ENCODE peak calls at places on chromosome 17, in seven cellular contexts. One of them, this sample, is unnamed.
A peak's percentile ranks its signal among the peaks of the same experiment; 100 is the strongest.

GRCh38 chr17:64477849-64478248 is 19.0 kb downstream of the POLG2 start:
- DNase-seq in heart right ventricle: no peak
- DNase-seq in Peyer's patch: no peak
- DNase-seq in C1 segment of cervical spinal cord: no peak
- DNase-seq in CD8-positive, alpha-beta memory T cell: no peak
- DNase-seq in right atrium auricular region: no peak
- DNase-seq in mesothelial cell of epicardium: no peak
- DNase-seq in this sample: no peak

GRCh38 chr17:49570540-49571242 is 5.0 kb upstream of the NXPH3 start:
- DNase-seq in C1 segment of cervical spinal cord: no peak
- DNase-seq in mesothelial cell of epicardium: no peak
- DNase-seq in Peyer's patch: no peak
- DNase-seq in heart right ventricle: no peak
- DNase-seq in CD8-positive, alpha-beta memory T cell: no peak
- DNase-seq in right atrium auricular region: no peak
- DNase-seq in this sample: no peak

GRCh38 chr17:48074322-48075054 is 26.3 kb downstream of the NFE2L1 start:
- DNase-seq in CD8-positive, alpha-beta memory T cell: peak; percentile 67
- DNase-seq in heart right ventricle: peak; percentile 84
- DNase-seq in mesothelial cell of epicardium: no peak
- DNase-seq in right atrium auricular region: peak; percentile 91
- DNase-seq in Peyer's patch: peak; percentile 94
- DNase-seq in C1 segment of cervical spinal cord: no peak
- DNase-seq in this sample: peak; percentile 76

GRCh38 chr17:63785556-63785955 is 11.6 kb downstream of the DDX42 start:
- DNase-seq in C1 segment of cervical spinal cord: no peak
- DNase-seq in right atrium auricular region: no peak
- DNase-seq in CD8-positive, alpha-beta memory T cell: no peak
- DNase-seq in Peyer's patch: no peak
- DNase-seq in heart right ventricle: no peak
- DNase-seq in mesothelial cell of epicardium: no peak
- DNase-seq in this sample: no peak

GRCh38 chr17:17140590-17140980 is 65.5 kb downstream of the PLD6 start:
- DNase-seq in right atrium auricular region: no peak
- DNase-seq in C1 segment of cervical spinal cord: no peak
- DNase-seq in mesothelial cell of epicardium: no peak
- DNase-seq in Peyer's patch: no peak
- DNase-seq in CD8-positive, alpha-beta memory T cell: no peak
- DNase-seq in heart right ventricle: no peak
- DNase-seq in this sample: no peak

GRCh38 chr17:74433421-74434121 is 1.7 kb downstream of the GPRC5C start:
- DNase-seq in Peyer's patch: no peak
- DNase-seq in CD8-positive, alpha-beta memory T cell: no peak
- DNase-seq in mesothelial cell of epicardium: no peak
- DNase-seq in C1 segment of cervical spinal cord: no peak
- DNase-seq in heart right ventricle: no peak
- DNase-seq in right atrium auricular region: no peak
- DNase-seq in this sample: no peak

GRCh38 chr17:15738066-15738465 is 6.0 kb downstream of the TBC1D26 start:
- DNase-seq in C1 segment of cervical spinal cord: no peak
- DNase-seq in CD8-positive, alpha-beta memory T cell: no peak
- DNase-seq in Peyer's patch: no peak
- DNase-seq in heart right ventricle: no peak
- DNase-seq in right atrium auricular region: no peak
- DNase-seq in mesothelial cell of epicardium: no peak
- DNase-seq in this sample: no peak

GRCh38 chr17:62994931-62995330 is 28.9 kb downstream of the TANC2 start:
- DNase-seq in right atrium auricular region: no peak
- DNase-seq in Peyer's patch: no peak
- DNase-seq in mesothelial cell of epicardium: no peak
- DNase-seq in C1 segment of cervical spinal cord: no peak
- DNase-seq in CD8-positive, alpha-beta memory T cell: no peak
- DNase-seq in heart right ventricle: no peak
- DNase-seq in this sample: no peak

GRCh38 chr17:2054262-2054739 is 602 bp upstream of the HIC1 start:
- DNase-seq in Peyer's patch: peak; percentile 61
- DNase-seq in C1 segment of cervical spinal cord: no peak
- DNase-seq in right atrium auricular region: no peak
- DNase-seq in CD8-positive, alpha-beta memory T cell: no peak
- DNase-seq in mesothelial cell of epicardium: no peak
- DNase-seq in heart right ventricle: no peak
- DNase-seq in this sample: no peak

GRCh38 chr17:8004899-8005298 is 2.5 kb downstream of the GUCY2D start:
- DNase-seq in CD8-positive, alpha-beta memory T cell: no peak
- DNase-seq in Peyer's patch: no peak
- DNase-seq in mesothelial cell of epicardium: no peak
- DNase-seq in C1 segment of cervical spinal cord: no peak
- DNase-seq in right atrium auricular region: no peak
- DNase-seq in heart right ventricle: no peak
- DNase-seq in this sample: no peak

GRCh38 chr17:40479754-40480480 is 21.5 kb downstream of the TNS4 start:
- DNase-seq in CD8-positive, alpha-beta memory T cell: no peak
- DNase-seq in heart right ventricle: no peak
- DNase-seq in Peyer's patch: no peak
- DNase-seq in right atrium auricular region: no peak
- DNase-seq in mesothelial cell of epicardium: no peak
- DNase-seq in C1 segment of cervical spinal cord: no peak
- DNase-seq in this sample: no peak

GRCh38 chr17:18217412-18218015 is 7.9 kb upstream of the LLGL1 start:
- DNase-seq in Peyer's patch: peak; percentile 93
- DNase-seq in C1 segment of cervical spinal cord: no peak
- DNase-seq in right atrium auricular region: peak; percentile 81
- DNase-seq in heart right ventricle: peak; percentile 73
- DNase-seq in mesothelial cell of epicardium: peak; percentile 49
- DNase-seq in CD8-positive, alpha-beta memory T cell: peak; percentile 57
- DNase-seq in this sample: peak; percentile 68

GRCh38 chr17:31672161-31672819 is 186.8 kb downstream of the COPRS start:
- DNase-seq in CD8-positive, alpha-beta memory T cell: no peak
- DNase-seq in mesothelial cell of epicardium: no peak
- DNase-seq in C1 segment of cervical spinal cord: no peak
- DNase-seq in right atrium auricular region: no peak
- DNase-seq in heart right ventricle: no peak
- DNase-seq in Peyer's patch: no peak
- DNase-seq in this sample: no peak

GRCh38 chr17:28394717-28395116 is 11.3 kb downstream of the SLC46A1 start:
- DNase-seq in C1 segment of cervical spinal cord: no peak
- DNase-seq in mesothelial cell of epicardium: no peak
- DNase-seq in right atrium auricular region: no peak
- DNase-seq in Peyer's patch: no peak
- DNase-seq in heart right ventricle: no peak
- DNase-seq in CD8-positive, alpha-beta memory T cell: no peak
- DNase-seq in this sample: no peak

GRCh38 chr17:9002236-9002609 is 19.1 kb upstream of the NTN1 start:
- DNase-seq in C1 segment of cervical spinal cord: no peak
- DNase-seq in CD8-positive, alpha-beta memory T cell: no peak
- DNase-seq in mesothelial cell of epicardium: no peak
- DNase-seq in right atrium auricular region: no peak
- DNase-seq in Peyer's patch: no peak
- DNase-seq in heart right ventricle: no peak
- DNase-seq in this sample: no peak

GRCh38 chr17:69961488-69962145 is 113.4 kb upstream of the KCNJ16 start:
- DNase-seq in Peyer's patch: no peak
- DNase-seq in heart right ventricle: peak; percentile 16
- DNase-seq in CD8-positive, alpha-beta memory T cell: no peak
- DNase-seq in right atrium auricular region: no peak
- DNase-seq in mesothelial cell of epicardium: no peak
- DNase-seq in C1 segment of cervical spinal cord: no peak
- DNase-seq in this sample: peak; percentile 19

GRCh38 chr17:10349403-10349802 is 23.4 kb downstream of the MYH13 start:
- DNase-seq in right atrium auricular region: no peak
- DNase-seq in Peyer's patch: no peak
- DNase-seq in C1 segment of cervical spinal cord: no peak
- DNase-seq in CD8-positive, alpha-beta memory T cell: no peak
- DNase-seq in heart right ventricle: no peak
- DNase-seq in mesothelial cell of epicardium: no peak
- DNase-seq in this sample: no peak

GRCh38 chr17:5560361-5560988 is 23.8 kb downstream of the NLRP1 start:
- DNase-seq in C1 segment of cervical spinal cord: no peak
- DNase-seq in Peyer's patch: no peak
- DNase-seq in heart right ventricle: no peak
- DNase-seq in mesothelial cell of epicardium: no peak
- DNase-seq in CD8-positive, alpha-beta memory T cell: no peak
- DNase-seq in right atrium auricular region: no peak
- DNase-seq in this sample: no peak

GRCh38 chr17:28199115-28199514 is 119.9 kb upstream of the TMEM97 start:
- DNase-seq in mesothelial cell of epicardium: no peak
- DNase-seq in heart right ventricle: no peak
- DNase-seq in right atrium auricular region: no peak
- DNase-seq in CD8-positive, alpha-beta memory T cell: no peak
- DNase-seq in Peyer's patch: no peak
- DNase-seq in C1 segment of cervical spinal cord: no peak
- DNase-seq in this sample: no peak

GRCh38 chr17:69607162-69607834 is 192.8 kb downstream of the MAP2K6 start:
- DNase-seq in CD8-positive, alpha-beta memory T cell: no peak
- DNase-seq in right atrium auricular region: peak; percentile 80
- DNase-seq in C1 segment of cervical spinal cord: no peak
- DNase-seq in Peyer's patch: peak; percentile 83
- DNase-seq in heart right ventricle: peak; percentile 78
- DNase-seq in mesothelial cell of epicardium: peak; percentile 21
- DNase-seq in this sample: peak; percentile 83

GRCh38 chr17:38861399-38861843 is 7.9 kb upstream of the RPL23 start:
- DNase-seq in mesothelial cell of epicardium: no peak
- DNase-seq in heart right ventricle: no peak
- DNase-seq in right atrium auricular region: no peak
- DNase-seq in Peyer's patch: no peak
- DNase-seq in CD8-positive, alpha-beta memory T cell: no peak
- DNase-seq in C1 segment of cervical spinal cord: no peak
- DNase-seq in this sample: no peak

GRCh38 chr17:73829676-73830280 is 185.5 kb upstream of the SDK2 start:
- DNase-seq in CD8-positive, alpha-beta memory T cell: no peak
- DNase-seq in C1 segment of cervical spinal cord: no peak
- DNase-seq in right atrium auricular region: no peak
- DNase-seq in heart right ventricle: no peak
- DNase-seq in Peyer's patch: no peak
- DNase-seq in mesothelial cell of epicardium: no peak
- DNase-seq in this sample: no peak

GRCh38 chr17:9020096-9020823 is 1.1 kb upstream of the NTN1 start:
- DNase-seq in mesothelial cell of epicardium: no peak
- DNase-seq in Peyer's patch: no peak
- DNase-seq in C1 segment of cervical spinal cord: no peak
- DNase-seq in CD8-positive, alpha-beta memory T cell: no peak
- DNase-seq in right atrium auricular region: peak; percentile 55
- DNase-seq in heart right ventricle: no peak
- DNase-seq in this sample: no peak

GRCh38 chr17:70110443-70110880 is 35.4 kb downstream of the KCNJ16 start:
- DNase-seq in Peyer's patch: peak; percentile 53
- DNase-seq in right atrium auricular region: no peak
- DNase-seq in mesothelial cell of epicardium: no peak
- DNase-seq in heart right ventricle: peak; percentile 49
- DNase-seq in CD8-positive, alpha-beta memory T cell: no peak
- DNase-seq in C1 segment of cervical spinal cord: no peak
- DNase-seq in this sample: no peak

GRCh38 chr17:28033972-28034714 is 8.3 kb upstream of the NLK start:
- DNase-seq in heart right ventricle: peak; percentile 17
- DNase-seq in mesothelial cell of epicardium: no peak
- DNase-seq in Peyer's patch: no peak
- DNase-seq in CD8-positive, alpha-beta memory T cell: no peak
- DNase-seq in right atrium auricular region: no peak
- DNase-seq in C1 segment of cervical spinal cord: no peak
- DNase-seq in this sample: no peak

GRCh38 chr17:44794699-44795413 is 35.2 kb downstream of the GJC1 start:
- DNase-seq in heart right ventricle: peak; percentile 55
- DNase-seq in C1 segment of cervical spinal cord: no peak
- DNase-seq in CD8-positive, alpha-beta memory T cell: no peak
- DNase-seq in Peyer's patch: no peak
- DNase-seq in right atrium auricular region: no peak
- DNase-seq in mesothelial cell of epicardium: no peak
- DNase-seq in this sample: no peak

GRCh38 chr17:39736319-39737165 is 1.2 kb upstream of the GRB7 start:
- DNase-seq in C1 segment of cervical spinal cord: no peak
- DNase-seq in mesothelial cell of epicardium: no peak
- DNase-seq in Peyer's patch: no peak
- DNase-seq in right atrium auricular region: no peak
- DNase-seq in CD8-positive, alpha-beta memory T cell: no peak
- DNase-seq in heart right ventricle: no peak
- DNase-seq in this sample: no peak

GRCh38 chr17:37520174-37520573 is 30.5 kb downstream of the DUSP14 start:
- DNase-seq in mesothelial cell of epicardium: no peak
- DNase-seq in heart right ventricle: no peak
- DNase-seq in right atrium auricular region: no peak
- DNase-seq in CD8-positive, alpha-beta memory T cell: no peak
- DNase-seq in C1 segment of cervical spinal cord: no peak
- DNase-seq in Peyer's patch: no peak
- DNase-seq in this sample: no peak

GRCh38 chr17:41530062-41531048 is 2.2 kb upstream of the KRT19 start:
- DNase-seq in right atrium auricular region: no peak
- DNase-seq in C1 segment of cervical spinal cord: no peak
- DNase-seq in mesothelial cell of epicardium: no peak
- DNase-seq in CD8-positive, alpha-beta memory T cell: no peak
- DNase-seq in Peyer's patch: peak; percentile 88
- DNase-seq in heart right ventricle: no peak
- DNase-seq in this sample: no peak

GRCh38 chr17:61254894-61255293 is 144.7 kb upstream of the TBX2 start:
- DNase-seq in mesothelial cell of epicardium: no peak
- DNase-seq in heart right ventricle: no peak
- DNase-seq in C1 segment of cervical spinal cord: no peak
- DNase-seq in CD8-positive, alpha-beta memory T cell: no peak
- DNase-seq in Peyer's patch: no peak
- DNase-seq in right atrium auricular region: no peak
- DNase-seq in this sample: peak; percentile 38

GRCh38 chr17:81926451-81927144 is 937 bp downstream of the MAFG start:
- DNase-seq in Peyer's patch: peak; percentile 90
- DNase-seq in right atrium auricular region: peak; percentile 89
- DNase-seq in heart right ventricle: peak; percentile 85
- DNase-seq in C1 segment of cervical spinal cord: no peak
- DNase-seq in mesothelial cell of epicardium: peak; percentile 50
- DNase-seq in CD8-positive, alpha-beta memory T cell: peak; percentile 32
- DNase-seq in this sample: peak; percentile 52

GRCh38 chr17:43927101-43927935 is 15.0 kb downstream of the PPY start:
- DNase-seq in right atrium auricular region: no peak
- DNase-seq in heart right ventricle: no peak
- DNase-seq in CD8-positive, alpha-beta memory T cell: no peak
- DNase-seq in mesothelial cell of epicardium: no peak
- DNase-seq in Peyer's patch: peak; percentile 53
- DNase-seq in C1 segment of cervical spinal cord: no peak
- DNase-seq in this sample: no peak

GRCh38 chr17:1906622-1907021 is 76.8 kb downstream of the RPA1 start:
- DNase-seq in Peyer's patch: no peak
- DNase-seq in CD8-positive, alpha-beta memory T cell: no peak
- DNase-seq in right atrium auricular region: no peak
- DNase-seq in mesothelial cell of epicardium: no peak
- DNase-seq in C1 segment of cervical spinal cord: no peak
- DNase-seq in heart right ventricle: no peak
- DNase-seq in this sample: no peak

GRCh38 chr17:12613566-12613965 is 52.1 kb upstream of the MYOCD start:
- DNase-seq in CD8-positive, alpha-beta memory T cell: no peak
- DNase-seq in Peyer's patch: no peak
- DNase-seq in right atrium auricular region: no peak
- DNase-seq in mesothelial cell of epicardium: no peak
- DNase-seq in C1 segment of cervical spinal cord: no peak
- DNase-seq in heart right ventricle: no peak
- DNase-seq in this sample: no peak

GRCh38 chr17:76887809-76888208 is 19.6 kb downstream of the MGAT5B start:
- DNase-seq in mesothelial cell of epicardium: no peak
- DNase-seq in C1 segment of cervical spinal cord: no peak
- DNase-seq in heart right ventricle: no peak
- DNase-seq in Peyer's patch: no peak
- DNase-seq in CD8-positive, alpha-beta memory T cell: no peak
- DNase-seq in right atrium auricular region: no peak
- DNase-seq in this sample: no peak

GRCh38 chr17:77905266-77905665 is 53.2 kb upstream of the TNRC6C start:
- DNase-seq in right atrium auricular region: no peak
- DNase-seq in mesothelial cell of epicardium: no peak
- DNase-seq in Peyer's patch: peak; percentile 22
- DNase-seq in CD8-positive, alpha-beta memory T cell: no peak
- DNase-seq in heart right ventricle: no peak
- DNase-seq in C1 segment of cervical spinal cord: no peak
- DNase-seq in this sample: no peak

GRCh38 chr17:69448431-69449102 is 34.1 kb downstream of the MAP2K6 start:
- DNase-seq in mesothelial cell of epicardium: no peak
- DNase-seq in heart right ventricle: no peak
- DNase-seq in Peyer's patch: peak; percentile 89
- DNase-seq in C1 segment of cervical spinal cord: no peak
- DNase-seq in CD8-positive, alpha-beta memory T cell: no peak
- DNase-seq in right atrium auricular region: no peak
- DNase-seq in this sample: peak; percentile 84